ENCODE peak calls at places on chromosomes 16 and 17, in six cellular contexts. One of them, this sample, is unnamed.
A peak's percentile ranks its signal among the peaks of the same experiment; 100 is the strongest.

GRCh38 chr16:23433261-23433920 is 19.6 kb downstream of the COG7 start:
- DNase-seq in AG10803: no peak
- DNase-seq in tibial nerve: no peak
- DNase-seq in gastrocnemius medialis: no peak
- DNase-seq in HL-60: no peak
- DNase-seq in iPS DF 6.9: no peak
- DNase-seq in this sample: no peak

GRCh38 chr17:5832886-5833285 is 237.3 kb upstream of the WSCD1 start:
- DNase-seq in AG10803: peak; percentile 74
- DNase-seq in tibial nerve: no peak
- DNase-seq in gastrocnemius medialis: no peak
- DNase-seq in HL-60: no peak
- DNase-seq in iPS DF 6.9: no peak
- DNase-seq in this sample: no peak

GRCh38 chr17:3710951-3711383 is 12.7 kb upstream of the HASPIN start:
- DNase-seq in AG10803: peak; percentile 30
- DNase-seq in tibial nerve: no peak
- DNase-seq in gastrocnemius medialis: no peak
- DNase-seq in HL-60: no peak
- DNase-seq in iPS DF 6.9: no peak
- DNase-seq in this sample: no peak

GRCh38 chr16:66933776-66934137 is 445 bp downstream of the CIAO2B start:
- DNase-seq in AG10803: no peak
- DNase-seq in tibial nerve: no peak
- DNase-seq in gastrocnemius medialis: no peak
- DNase-seq in HL-60: no peak
- DNase-seq in iPS DF 6.9: no peak
- DNase-seq in this sample: no peak

GRCh38 chr16:47886631-47887415 is 269.0 kb downstream of the ABCC12 start:
- DNase-seq in AG10803: no peak
- DNase-seq in tibial nerve: no peak
- DNase-seq in gastrocnemius medialis: no peak
- DNase-seq in HL-60: no peak
- DNase-seq in iPS DF 6.9: no peak
- DNase-seq in this sample: no peak

GRCh38 chr16:7443108-7443507 is 110.5 kb downstream of the RBFOX1 start:
- DNase-seq in AG10803: no peak
- DNase-seq in tibial nerve: no peak
- DNase-seq in gastrocnemius medialis: no peak
- DNase-seq in HL-60: no peak
- DNase-seq in iPS DF 6.9: no peak
- DNase-seq in this sample: no peak

GRCh38 chr16:4914528-4915225 is 22.3 kb downstream of the PPL start:
- DNase-seq in AG10803: no peak
- DNase-seq in tibial nerve: no peak
- DNase-seq in gastrocnemius medialis: no peak
- DNase-seq in HL-60: no peak
- DNase-seq in iPS DF 6.9: no peak
- DNase-seq in this sample: no peak

GRCh38 chr17:73987395-73987794 is 216.1 kb upstream of the RPL38 start:
- DNase-seq in AG10803: no peak
- DNase-seq in tibial nerve: no peak
- DNase-seq in gastrocnemius medialis: no peak
- DNase-seq in HL-60: no peak
- DNase-seq in iPS DF 6.9: no peak
- DNase-seq in this sample: no peak

GRCh38 chr16:26688105-26688504 is 378.6 kb upstream of the C16orf82 start:
- DNase-seq in AG10803: no peak
- DNase-seq in tibial nerve: no peak
- DNase-seq in gastrocnemius medialis: no peak
- DNase-seq in HL-60: no peak
- DNase-seq in iPS DF 6.9: no peak
- DNase-seq in this sample: no peak

GRCh38 chr17:15965510-15965909 is 20.6 kb downstream of the ADORA2B start:
- DNase-seq in AG10803: no peak
- DNase-seq in tibial nerve: no peak
- DNase-seq in gastrocnemius medialis: no peak
- DNase-seq in HL-60: no peak
- DNase-seq in iPS DF 6.9: no peak
- DNase-seq in this sample: no peak

GRCh38 chr16:3461120-3461519 is 17.6 kb downstream of the NAA60 start:
- DNase-seq in AG10803: no peak
- DNase-seq in tibial nerve: no peak
- DNase-seq in gastrocnemius medialis: no peak
- DNase-seq in HL-60: no peak
- DNase-seq in iPS DF 6.9: no peak
- DNase-seq in this sample: no peak

GRCh38 chr17:31366088-31366487 is 25.4 kb upstream of the RAB11FIP4 start:
- DNase-seq in AG10803: no peak
- DNase-seq in tibial nerve: no peak
- DNase-seq in gastrocnemius medialis: no peak
- DNase-seq in HL-60: no peak
- DNase-seq in iPS DF 6.9: no peak
- DNase-seq in this sample: no peak

GRCh38 chr17:42276359-42276608 is at the start of gene STAT5B:
- DNase-seq in AG10803: peak; percentile 54
- DNase-seq in tibial nerve: peak; percentile 46
- DNase-seq in gastrocnemius medialis: no peak
- DNase-seq in HL-60: peak; percentile 41
- DNase-seq in iPS DF 6.9: no peak
- DNase-seq in this sample: no peak

GRCh38 chr17:61076649-61077048 is 323.0 kb upstream of the TBX2 start:
- DNase-seq in AG10803: no peak
- DNase-seq in tibial nerve: no peak
- DNase-seq in gastrocnemius medialis: no peak
- DNase-seq in HL-60: no peak
- DNase-seq in iPS DF 6.9: no peak
- DNase-seq in this sample: no peak

GRCh38 chr17:38912221-38912813 is 13.1 kb upstream of the LASP1NB start:
- DNase-seq in AG10803: peak; percentile 54
- DNase-seq in tibial nerve: peak; percentile 23
- DNase-seq in gastrocnemius medialis: no peak
- DNase-seq in HL-60: no peak
- DNase-seq in iPS DF 6.9: no peak
- DNase-seq in this sample: no peak

GRCh38 chr17:45954914-45955313 is 44.1 kb upstream of the STH start:
- DNase-seq in AG10803: no peak
- DNase-seq in tibial nerve: no peak
- DNase-seq in gastrocnemius medialis: no peak
- DNase-seq in HL-60: no peak
- DNase-seq in iPS DF 6.9: no peak
- DNase-seq in this sample: no peak

GRCh38 chr16:58026705-58027340 is 1.3 kb downstream of the MMP15 start:
- DNase-seq in AG10803: no peak
- DNase-seq in tibial nerve: no peak
- DNase-seq in gastrocnemius medialis: no peak
- DNase-seq in HL-60: no peak
- DNase-seq in iPS DF 6.9: no peak
- DNase-seq in this sample: no peak

GRCh38 chr16:229731-230281 is 557 bp upstream of the LUC7L start:
- DNase-seq in AG10803: no peak
- DNase-seq in tibial nerve: no peak
- DNase-seq in gastrocnemius medialis: no peak
- DNase-seq in HL-60: no peak
- DNase-seq in iPS DF 6.9: no peak
- DNase-seq in this sample: no peak

GRCh38 chr17:15273141-15273793 is 8.1 kb upstream of the PMP22 start:
- DNase-seq in AG10803: peak; percentile 98
- DNase-seq in tibial nerve: no peak
- DNase-seq in gastrocnemius medialis: no peak
- DNase-seq in HL-60: no peak
- DNase-seq in iPS DF 6.9: no peak
- DNase-seq in this sample: no peak

DNA sequence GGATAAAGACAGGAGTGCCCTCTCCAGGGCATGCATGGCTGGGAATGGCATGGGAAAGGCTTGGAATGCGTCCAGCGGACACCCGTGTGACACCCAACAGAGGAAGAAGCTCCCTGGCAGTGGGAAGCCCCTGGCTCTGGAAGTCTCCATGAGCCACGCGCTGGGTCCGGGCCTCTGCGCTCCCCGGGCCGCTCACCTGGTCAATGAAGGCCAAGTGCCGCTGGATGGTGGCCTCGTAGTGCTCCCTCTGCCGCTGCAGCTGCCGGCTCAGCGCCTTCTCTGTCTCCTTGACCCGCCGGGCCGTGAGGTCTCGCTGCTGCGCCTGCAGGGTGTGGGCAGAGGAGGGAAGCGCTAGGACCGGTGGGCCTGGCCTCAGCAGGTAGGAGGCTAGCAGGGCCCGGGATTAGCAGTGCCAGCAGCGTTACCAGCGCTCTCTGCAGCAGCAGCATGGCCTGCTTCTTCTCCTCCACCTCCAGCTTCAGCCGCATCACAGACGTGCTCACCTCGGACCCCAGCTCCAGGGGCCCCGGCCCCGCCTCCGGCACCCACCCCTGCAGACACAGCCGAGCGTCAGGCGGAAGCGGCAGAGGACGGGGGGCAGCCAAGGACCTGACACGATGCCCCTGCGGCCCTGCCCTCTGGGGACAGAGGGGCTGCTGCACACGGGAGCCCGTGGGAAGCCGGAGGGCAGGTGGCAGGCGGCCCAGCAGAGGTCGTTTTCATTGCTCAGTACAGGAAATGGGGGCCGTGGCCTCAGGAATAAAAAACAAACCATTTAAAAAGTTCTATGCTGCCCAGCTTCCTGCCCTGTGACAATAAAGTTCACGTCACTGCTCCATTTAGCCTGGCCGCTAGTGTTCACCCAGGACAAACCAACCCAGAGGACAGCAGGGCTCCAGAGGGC is 26.0 kb downstream of the CEP131 start:
- DNase-seq in AG10803: no peak
- DNase-seq in tibial nerve: no peak
- DNase-seq in gastrocnemius medialis: no peak
- DNase-seq in HL-60: no peak
- DNase-seq in iPS DF 6.9: no peak
- DNase-seq in this sample: no peak
- H3K4me3 ChIP-seq in AG10803: no peak overlapping the region
- H3K4me3 ChIP-seq in tibial nerve: no peak overlapping the region
- H3K4me3 ChIP-seq in gastrocnemius medialis: no peak overlapping the region
- H3K4me3 ChIP-seq in HL-60: no peak overlapping the region
- H3K4me3 ChIP-seq in iPS DF 6.9: no peak overlapping the region
- H3K4me3 ChIP-seq in this sample: no peak overlapping the region

DNA sequence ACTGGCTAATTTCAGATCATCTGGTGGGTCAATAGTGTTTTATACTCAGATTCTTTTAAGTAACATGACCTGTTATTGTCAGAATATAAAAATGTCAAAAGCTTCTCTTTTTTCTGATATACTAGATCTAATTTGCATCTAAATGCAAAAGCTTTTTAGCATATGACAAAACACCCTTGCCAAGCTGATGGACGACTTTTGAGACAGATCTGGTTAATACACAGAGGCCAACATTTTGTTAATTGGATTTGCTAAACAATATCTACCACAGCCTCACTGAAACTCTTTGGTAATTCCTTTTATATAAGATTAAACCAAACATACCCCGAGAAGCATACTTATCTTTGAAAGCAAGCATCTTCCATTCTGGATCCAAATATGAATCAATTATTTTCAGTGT is 10.3 kb upstream of the NOL11 start:
- DNase-seq in AG10803: no peak
- DNase-seq in tibial nerve: no peak
- DNase-seq in gastrocnemius medialis: no peak
- DNase-seq in HL-60: no peak
- DNase-seq in iPS DF 6.9: no peak
- DNase-seq in this sample: no peak
- H3K4me3 ChIP-seq in AG10803: no peak overlapping the region
- H3K4me3 ChIP-seq in tibial nerve: no peak overlapping the region
- H3K4me3 ChIP-seq in gastrocnemius medialis: no peak overlapping the region
- H3K4me3 ChIP-seq in HL-60: no peak overlapping the region
- H3K4me3 ChIP-seq in iPS DF 6.9: no peak overlapping the region
- H3K4me3 ChIP-seq in this sample: no peak overlapping the region

GRCh38 chr17:56678249-56679144 is 85.0 kb downstream of the NOG start:
- DNase-seq in AG10803: no peak
- DNase-seq in tibial nerve: no peak
- DNase-seq in gastrocnemius medialis: no peak
- DNase-seq in HL-60: no peak
- DNase-seq in iPS DF 6.9: no peak
- DNase-seq in this sample: no peak
- H3K4me3 ChIP-seq in AG10803: peak overlapping the region; percentile 40
- H3K4me3 ChIP-seq in tibial nerve: peak overlapping the region; percentile 27
- H3K4me3 ChIP-seq in gastrocnemius medialis: peak overlapping the region; percentile 56
- H3K4me3 ChIP-seq in HL-60: no peak overlapping the region
- H3K4me3 ChIP-seq in iPS DF 6.9: peak overlapping the region; percentile 32
- H3K4me3 ChIP-seq in this sample: no peak overlapping the region

GRCh38 chr17:78724544-78724943 is 57.5 kb downstream of the CYTH1 start:
- DNase-seq in AG10803: no peak
- DNase-seq in tibial nerve: no peak
- DNase-seq in gastrocnemius medialis: peak; percentile 60
- DNase-seq in HL-60: no peak
- DNase-seq in iPS DF 6.9: no peak
- DNase-seq in this sample: no peak
- H3K4me3 ChIP-seq in AG10803: no peak overlapping the region
- H3K4me3 ChIP-seq in tibial nerve: no peak overlapping the region
- H3K4me3 ChIP-seq in gastrocnemius medialis: no peak overlapping the region
- H3K4me3 ChIP-seq in HL-60: no peak overlapping the region
- H3K4me3 ChIP-seq in iPS DF 6.9: no peak overlapping the region
- H3K4me3 ChIP-seq in this sample: no peak overlapping the region

GRCh38 chr16:84268661-84269060 is 26.0 kb upstream of the WFDC1 start:
- DNase-seq in AG10803: no peak
- DNase-seq in tibial nerve: no peak
- DNase-seq in gastrocnemius medialis: no peak
- DNase-seq in HL-60: no peak
- DNase-seq in iPS DF 6.9: no peak
- DNase-seq in this sample: no peak
- H3K4me3 ChIP-seq in AG10803: no peak overlapping the region
- H3K4me3 ChIP-seq in tibial nerve: no peak overlapping the region
- H3K4me3 ChIP-seq in gastrocnemius medialis: no peak overlapping the region
- H3K4me3 ChIP-seq in HL-60: no peak overlapping the region
- H3K4me3 ChIP-seq in iPS DF 6.9: no peak overlapping the region
- H3K4me3 ChIP-seq in this sample: no peak overlapping the region

This sample was measured in lower leg skin.